ENCODE peak calls at places on chromosomes 7 and 10, in seven cellular contexts. A is ovary, T is cardiac muscle cell, X is fibroblast of lung, O is breast epithelium, D is heart right ventricle, R is Peyer's patch. C is an unnamed sample.

GRCh38 chr7:30914611-30915601 is 3.3 kb downstream of the AQP1 start:
- DNase-seq in A (no peak), T (peak; percentile 81), X (peak; percentile 53), R (peak; percentile 67), D (peak; percentile 51), O (no peak), C (no peak)

GRCh38 chr7:50650057-50650664 is 85.0 kb upstream of the DDC start:
- DNase-seq in X (no peak), O (no peak), D (no peak), T (no peak), A (no peak), R (no peak), C (no peak)

GRCh38 chr7:41404375-41405074 is 298.4 kb downstream of the INHBA start:
- DNase-seq in D (no peak), A (no peak), R (no peak), T (no peak), X (no peak), O (no peak), C (no peak)

GRCh38 chr7:38478404-38478803 is 152.8 kb downstream of the AMPH start:
- DNase-seq in R (no peak), O (no peak), T (no peak), A (no peak), X (no peak), D (no peak), C (no peak)

GRCh38 chr10:87089746-87090145 is 4.9 kb downstream of the GLUD1 start:
- DNase-seq in T (no peak), A (no peak), R (no peak), D (no peak), X (no peak), O (no peak), C (no peak)

GRCh38 chr7:107387573-107388219 is 82.2 kb upstream of the GPR22 start:
- DNase-seq in R (no peak), A (no peak), T (no peak), O (no peak), D (no peak), X (peak; percentile 90), C (no peak)

GRCh38 chr10:58621379-58622077 is 108.9 kb downstream of the BICC1 start:
- DNase-seq in D (no peak), R (no peak), A (no peak), O (no peak), X (no peak), T (no peak), C (no peak)

GRCh38 chr7:33853361-33854062 is 51.8 kb upstream of the BMPER start:
- DNase-seq in A (no peak), X (peak; percentile 96), D (no peak), O (no peak), R (no peak), T (no peak), C (no peak)

GRCh38 chr10:13417459-13418126 is 69.5 kb upstream of the SEPHS1 start:
- DNase-seq in R (no peak), T (no peak), A (no peak), O (no peak), D (no peak), X (peak; percentile 80), C (no peak)

GRCh38 chr7:46099091-46099490 is 178.0 kb upstream of the IGFBP3 start:
- DNase-seq in A (no peak), X (no peak), T (no peak), R (no peak), O (no peak), D (no peak), C (no peak)

GRCh38 chr10:125017547-125018298 is 75.8 kb downstream of the ZRANB1 start:
- DNase-seq in D (no peak), X (no peak), T (no peak), O (no peak), R (no peak), A (no peak), C (no peak)

GRCh38 chr10:117461766-117462423 is 80.7 kb upstream of the EMX2 start:
- DNase-seq in A (no peak), T (no peak), R (peak; percentile 70), O (no peak), D (no peak), X (peak; percentile 88), C (no peak)

GRCh38 chr10:103824281-103824680 is 31.1 kb downstream of the SH3PXD2A start:
- DNase-seq in O (no peak), X (no peak), R (no peak), T (no peak), A (no peak), D (no peak), C (no peak)

GRCh38 chr7:66353547-66353946 is 148.4 kb downstream of the TPST1 start:
- DNase-seq in O (no peak), A (no peak), D (no peak), T (no peak), R (no peak), X (no peak), C (no peak)

GRCh38 chr7:4214501-4215155 is 467.5 kb upstream of the FOXK1 start:
- DNase-seq in T (no peak), R (no peak), D (no peak), A (no peak), X (no peak), O (no peak), C (no peak)

GRCh38 chr7:1842321-1843221 is 172.5 kb downstream of the ELFN1 start:
- DNase-seq in A (no peak), D (peak; percentile 23), X (no peak), O (peak; percentile 43), R (peak; percentile 49), T (peak; percentile 48), C (no peak)

GRCh38 chr10:26890956-26891355 is 30.2 kb upstream of the ABI1 start:
- DNase-seq in X (peak; percentile 65), T (peak; percentile 73), O (no peak), D (no peak), A (no peak), R (peak; percentile 71), C (no peak)

DNA sequence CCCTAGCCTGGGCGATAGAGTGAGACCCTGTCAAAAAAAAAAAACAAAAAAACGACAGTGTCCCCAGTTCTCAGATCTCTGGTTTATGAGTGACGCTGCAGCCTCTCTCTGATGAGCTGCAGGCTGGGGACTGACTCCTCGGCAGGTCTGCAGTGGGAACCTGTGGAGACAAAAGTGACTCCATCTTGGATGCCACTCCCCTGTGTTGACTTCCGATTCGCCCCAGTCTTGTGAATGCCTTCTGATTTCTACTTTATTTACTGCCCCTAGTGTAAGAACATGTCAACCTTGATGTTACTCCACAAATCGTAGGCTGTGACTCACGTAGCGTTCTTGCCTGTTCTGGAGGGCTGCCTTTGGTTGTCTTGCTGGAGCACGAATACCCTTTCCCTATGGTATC is 6.2 kb downstream of the TACR2 start:
- DNase-seq in X (no peak), D (no peak), R (no peak), A (no peak), T (no peak), O (no peak), C (no peak)
- H3K4me1 ChIP-seq in X (peaks cover 5% of the 10 kb centered on the region), D (peaks cover 35% of the 10 kb centered on the region), R (peaks cover 22% of the 10 kb centered on the region), A (peaks cover 6% of the 10 kb centered on the region), T (peaks cover 24% of the 10 kb centered on the region), O (no peaks in the 10 kb centered on the region), C (peaks cover 29% of the 10 kb centered on the region)

GRCh38 chr10:110939419-110939818 is 20.0 kb downstream of the SHOC2 start:
- DNase-seq in A (no peak), R (no peak), O (no peak), X (no peak), T (no peak), D (no peak), C (no peak)
- H3K4me1 ChIP-seq in A (peaks cover 3% of the 10 kb centered on the region), R (no peaks in the 10 kb centered on the region), O (no peaks in the 10 kb centered on the region), X (no peaks in the 10 kb centered on the region), T (no peaks in the 10 kb centered on the region), D (peaks cover 2% of the 10 kb centered on the region), C (no peaks in the 10 kb centered on the region)

GRCh38 chr10:80160361-80161128 is 28.0 kb downstream of the PLAC9 start:
- DNase-seq in D (no peak), O (no peak), A (no peak), T (no peak), X (no peak), R (no peak), C (peak; percentile 43)
- H3K4me1 ChIP-seq in D (peaks cover 68% of the 10 kb centered on the region), O (peaks cover 10% of the 10 kb centered on the region), A (peaks cover 11% of the 10 kb centered on the region), T (peaks cover 5% of the 10 kb centered on the region), X (peaks cover 78% of the 10 kb centered on the region), R (peaks cover 47% of the 10 kb centered on the region), C (peaks cover 36% of the 10 kb centered on the region)

GRCh38 chr10:47099445-47099844 is 188.2 kb downstream of the PTPN20 start:
- DNase-seq in O (no peak), T (no peak), R (no peak), A (no peak), D (no peak), X (no peak), C (no peak)

GRCh38 chr10:47101196-47101595 is 190.0 kb downstream of the PTPN20 start:
- DNase-seq in D (no peak), A (no peak), T (no peak), O (no peak), R (no peak), X (no peak), C (no peak)

GRCh38 chr10:47098964-47099363 is 187.7 kb downstream of the PTPN20 start:
- DNase-seq in O (no peak), T (no peak), R (no peak), A (no peak), X (no peak), D (no peak), C (no peak)

GRCh38 chr10:47104101-47104707 is 193.0 kb downstream of the PTPN20 start:
- DNase-seq in O (no peak), X (no peak), R (no peak), T (peak; percentile 38), D (no peak), A (no peak), C (no peak)

GRCh38 chr10:47101807-47102206 is 190.6 kb downstream of the PTPN20 start:
- DNase-seq in A (no peak), D (no peak), T (no peak), X (no peak), R (no peak), O (no peak), C (no peak)
- H3K4me1 ChIP-seq in A (no peaks in the 10 kb centered on the region), D (no peaks in the 10 kb centered on the region), T (peaks cover 5% of the 10 kb centered on the region), X (peaks cover 6% of the 10 kb centered on the region), R (no peaks in the 10 kb centered on the region), O (no peaks in the 10 kb centered on the region), C (peaks cover 11% of the 10 kb centered on the region)

GRCh38 chr10:10797467-10797866 is 220.2 kb upstream of the CELF2 start:
- DNase-seq in X (no peak), O (no peak), T (no peak), R (no peak), A (peak; percentile 54), D (peak; percentile 23), C (no peak)
- H3K4me1 ChIP-seq in X (peaks cover 18% of the 10 kb centered on the region), O (peaks cover 5% of the 10 kb centered on the region), T (peaks cover 17% of the 10 kb centered on the region), R (no peaks in the 10 kb centered on the region), A (peaks cover 14% of the 10 kb centered on the region), D (peaks cover 30% of the 10 kb centered on the region), C (peaks cover 6% of the 10 kb centered on the region)

C was measured in upper lobe of left lung.